ENCODE peak calls at places on chromosomes 11 and 22, in five cellular contexts. B is B cell, U is neural progenitor cell, D is fibroblast of pulmonary artery, K is MCF 10A. E is an unnamed sample.

GRCh38 chr22:41555325-41555724 is 5.5 kb upstream of the CSDC2 start:
- DNase-seq in U (no peak), B (no peak), D (peak), K (no peak), E (no peak)

GRCh38 chr11:126456783-126457542 is 101.5 kb downstream of the ST3GAL4 start:
- DNase-seq in U (no peak), K (no peak), B (no peak), D (no peak), E (no peak)

GRCh38 chr11:127639916-127640315 is 639.3 kb upstream of the KIRREL3 start:
- DNase-seq in B (no peak), K (peak), D (no peak), U (no peak), E (no peak)

GRCh38 chr11:119615003-119615878 is 113.8 kb downstream of the NECTIN1 start:
- DNase-seq in B (no peak), U (no peak), D (peak), K (peak), E (no peak)

GRCh38 chr11:128726464-128727139 is 32.7 kb downstream of the FLI1 start:
- DNase-seq in D (no peak), B (peak), K (no peak), U (no peak), E (no peak)

GRCh38 chr22:49230194-49230577 is 597.5 kb downstream of the BRD1 start:
- DNase-seq in U (peak), D (no peak), B (no peak), K (no peak), E (peak)

GRCh38 chr11:127345819-127346459 is 345.4 kb upstream of the KIRREL3 start:
- DNase-seq in D (peak), B (peak), K (peak), U (peak), E (no peak)

GRCh38 chr11:12618743-12619540 is 55.3 kb upstream of the TEAD1 start:
- DNase-seq in K (no peak), B (no peak), D (peak), U (no peak), E (no peak)

GRCh38 chr11:130155106-130155505 is 4.5 kb upstream of the ST14 start:
- DNase-seq in D (no peak), B (no peak), U (no peak), K (no peak), E (no peak)

GRCh38 chr11:17547051-17547577 is at the start of gene OTOG:
- DNase-seq in D (no peak), B (no peak), U (peak), K (peak), E (no peak)

GRCh38 chr22:47307326-47307725 is 544.9 kb downstream of the TBC1D22A start:
- DNase-seq in U (no peak), D (peak), K (peak), B (no peak), E (peak)

GRCh38 chr11:10540546-10540914 is 457 bp downstream of the RNF141 start:
- DNase-seq in D (peak), K (no peak), U (peak), B (no peak), E (no peak)

GRCh38 chr11:64499261-64500004 is 91.6 kb upstream of the SLC22A12 start:
- DNase-seq in D (no peak), U (no peak), B (no peak), K (no peak), E (no peak)

GRCh38 chr11:69086152-69086551 is 37.4 kb downstream of the TPCN2 start:
- DNase-seq in B (no peak), D (no peak), K (no peak), U (peak), E (no peak)
- TF ChIP-seq CTCF in B (no peak), D (peak), K (no peak), U (no peak), E (no peak)

GRCh38 chr11:102806296-102806695 is 8.3 kb upstream of the MMP1 start:
- DNase-seq in K (no peak), U (no peak), B (no peak), D (peak), E (no peak)

GRCh38 chr11:102810943-102811528 is 13.1 kb upstream of the MMP1 start:
- DNase-seq in B (no peak), U (peak), D (peak), K (peak), E (no peak)

GRCh38 chr11:102812188-102812587 is 14.2 kb upstream of the MMP1 start:
- DNase-seq in K (no peak), D (no peak), U (no peak), B (no peak), E (no peak)

GRCh38 chr11:102813484-102813883 is 15.5 kb upstream of the MMP1 start:
- DNase-seq in D (no peak), K (peak), B (no peak), U (no peak), E (no peak)

DNA sequence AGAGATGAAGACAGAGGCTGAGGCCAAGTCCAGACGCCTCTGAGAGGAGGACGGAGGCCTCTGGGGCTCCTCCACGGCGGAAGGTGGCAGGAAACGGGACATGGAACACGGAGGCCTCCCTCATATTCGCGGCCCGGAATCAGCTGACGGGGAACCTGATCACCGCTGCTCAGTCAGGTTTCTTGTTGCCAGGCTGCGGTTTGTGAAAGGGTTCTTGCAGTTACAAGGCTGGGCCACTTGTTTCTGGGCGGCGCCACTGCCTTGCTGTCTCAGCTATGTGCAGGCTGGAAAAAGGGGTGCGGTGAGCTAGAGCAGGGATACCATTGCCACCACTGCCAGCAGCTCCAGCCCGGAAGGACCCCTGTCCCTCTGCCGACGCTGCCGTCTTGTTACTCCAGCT is 10.0 kb upstream of the MMP1 start:
- DNase-seq in K (peak), D (no peak), B (no peak), U (peak), E (no peak)
- TF ChIP-seq CTCF in K (peak), D (peak), B (no peak), U (peak), E (peak)

GRCh38 chr11:67483498-67483798 is 622 bp downstream of the AIP start:
- DNase-seq in K (no peak), U (no peak), B (no peak), D (no peak), E (no peak)

GRCh38 chr11:67483901-67484665 is 1.3 kb downstream of the AIP start:
- DNase-seq in D (no peak), U (no peak), B (peak), K (no peak), E (no peak)

GRCh38 chr11:67484847-67485311 is 2.1 kb downstream of the AIP start:
- DNase-seq in D (no peak), K (no peak), U (no peak), B (peak), E (no peak)

GRCh38 chr11:67482275-67482735 is 521 bp upstream of the AIP start:
- DNase-seq in B (peak), U (no peak), K (no peak), D (no peak), E (no peak)

GRCh38 chr11:67482736-67483497 is at the start of gene AIP:
- DNase-seq in K (peak), B (peak), D (peak), U (peak), E (peak)
- TF ChIP-seq CTCF in K (peak), B (no peak), D (no peak), U (no peak), E (peak)

DNA sequence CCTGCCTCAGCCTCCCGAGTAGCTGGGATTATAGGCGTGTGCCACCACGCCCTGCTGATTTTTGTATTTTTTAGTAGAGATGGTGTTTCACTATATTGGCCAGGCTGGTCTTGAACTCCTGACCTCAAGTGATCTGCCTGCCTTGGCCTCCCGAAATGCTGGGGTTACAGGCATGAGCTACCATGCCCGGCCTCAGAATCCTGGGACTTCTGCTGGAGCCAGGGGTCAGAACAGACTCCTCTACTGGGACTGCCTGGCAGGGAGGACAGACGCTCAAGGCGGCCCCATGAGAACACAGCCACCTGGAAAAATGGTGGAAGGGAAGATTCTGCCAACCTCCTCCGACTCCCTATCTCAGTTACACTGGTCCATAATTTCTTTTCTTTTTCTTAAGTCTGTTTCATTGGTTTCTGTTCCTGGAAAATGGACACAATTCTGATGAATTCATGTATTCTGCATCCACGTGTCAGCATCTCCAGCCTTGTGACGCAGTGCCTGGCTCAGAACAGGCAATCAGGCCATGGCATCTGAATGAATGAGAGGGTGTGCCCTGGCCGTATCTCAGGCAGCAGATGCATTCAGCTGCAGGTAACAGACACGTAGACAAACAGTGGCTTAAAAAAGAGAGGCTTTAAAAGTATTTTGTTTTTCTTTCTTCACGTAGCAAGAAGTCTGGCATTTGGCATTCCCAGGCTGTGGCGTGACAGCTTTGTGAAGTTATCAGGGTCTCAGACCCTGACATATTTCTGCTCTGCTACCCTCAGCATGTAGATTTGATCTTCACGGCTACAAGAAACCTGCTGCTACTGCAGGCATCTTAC is 4.8 kb downstream of the SMIM38 start:
- DNase-seq in K (no peak), B (no peak), U (no peak), D (no peak), E (no peak)
- TF ChIP-seq CTCF in K (no peak), B (no peak), U (no peak), D (no peak), E (no peak)

GRCh38 chr11:106224172-106224571 is 146.7 kb downstream of the AASDHPPT start:
- DNase-seq in K (no peak), U (no peak), B (no peak), D (no peak), E (no peak)
- TF ChIP-seq CTCF in K (no peak), U (peak), B (no peak), D (no peak), E (no peak)

DNA sequence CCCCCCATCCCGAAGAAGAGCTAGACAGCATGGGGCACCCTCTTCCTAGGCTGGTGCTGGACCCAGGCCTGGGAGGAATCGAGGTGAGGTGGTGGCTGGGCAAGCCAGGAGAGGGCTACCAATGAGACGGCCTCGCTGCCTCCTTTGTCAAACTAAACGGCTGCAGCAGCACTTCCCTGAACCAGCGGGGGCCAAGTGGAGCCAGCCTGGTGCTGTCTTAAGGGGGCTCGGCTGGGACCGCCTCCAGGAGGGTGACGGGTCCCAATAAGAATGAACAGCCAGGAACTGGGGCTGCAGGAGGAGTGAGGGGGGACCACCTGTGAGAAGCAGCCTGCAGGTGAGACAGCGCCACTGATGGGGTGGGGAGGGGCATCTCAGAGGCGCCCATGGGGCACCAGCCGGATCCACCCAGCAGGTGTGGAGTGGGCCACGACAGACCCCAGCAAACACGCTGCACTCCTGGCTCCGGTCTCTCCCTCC is 17.1 kb downstream of the IFT27 start:
- DNase-seq in D (no peak), B (no peak), U (no peak), K (no peak), E (peak)
- TF ChIP-seq CTCF in D (no peak), B (no peak), U (no peak), K (no peak), E (no peak)

GRCh38 chr11:65572356-65573043 is at the start of gene FAM89B:
- DNase-seq in K (peak), D (peak), B (peak), U (peak), E (peak)

GRCh38 chr11:65571420-65571819 is 918 bp upstream of the FAM89B start:
- DNase-seq in K (no peak), D (no peak), B (no peak), U (no peak), E (no peak)

GRCh38 chr11:65569973-65570918 is at the start of gene ZNRD2:
- DNase-seq in K (peak), B (peak), U (peak), D (peak), E (peak)

GRCh38 chr11:65573391-65574146 is 1.2 kb downstream of the FAM89B start:
- DNase-seq in D (no peak), U (no peak), B (no peak), K (no peak), E (peak)

DNA sequence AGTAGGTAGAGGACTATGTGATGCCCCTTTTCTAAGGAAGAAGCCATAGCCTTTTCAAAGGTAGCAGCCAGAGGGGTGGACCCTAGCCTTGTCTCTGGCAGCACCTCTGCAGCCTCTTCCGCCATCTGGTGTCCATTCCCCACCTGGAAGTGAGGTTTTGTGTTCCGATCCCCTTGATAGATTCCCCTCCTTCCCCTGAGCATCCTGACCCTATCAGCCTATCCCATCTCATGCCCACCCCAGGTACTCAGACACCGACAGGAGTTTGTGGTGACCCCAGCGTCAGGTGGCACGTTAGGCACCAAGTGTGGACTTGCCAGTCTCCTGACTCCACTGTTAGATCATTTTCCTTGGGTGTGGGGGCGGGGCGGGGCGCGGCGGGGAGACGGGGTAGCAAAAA is 398 bp upstream of the FAM89B start:
- DNase-seq in U (peak), B (no peak), D (peak), K (peak), E (no peak)
- TF ChIP-seq CTCF in U (peak), B (no peak), D (peak), K (peak), E (peak)

GRCh38 chr11:108571001-108571400 is 22.6 kb downstream of the EXPH5 start:
- DNase-seq in U (no peak), B (no peak), D (no peak), K (peak), E (peak)

GRCh38 chr11:108562746-108563581 is 30.6 kb downstream of the EXPH5 start:
- DNase-seq in K (peak), D (no peak), B (no peak), U (peak), E (peak)

GRCh38 chr11:108565653-108566052 is 27.9 kb downstream of the EXPH5 start:
- DNase-seq in B (no peak), K (no peak), U (no peak), D (no peak), E (no peak)

GRCh38 chr11:108569896-108570295 is 23.7 kb downstream of the EXPH5 start:
- DNase-seq in K (no peak), D (no peak), U (no peak), B (no peak), E (peak)

GRCh38 chr11:108568183-108568858 is 25.2 kb downstream of the EXPH5 start:
- DNase-seq in K (no peak), D (no peak), B (no peak), U (no peak), E (peak)
- TF ChIP-seq CTCF in K (no peak), D (no peak), B (no peak), U (no peak), E (no peak)

GRCh38 chr22:43953988-43954771 is 1.1 kb upstream of the SAMM50 start:
- DNase-seq in K (no peak), B (peak), U (no peak), D (no peak), E (no peak)
- TF ChIP-seq CTCF in K (no peak), B (no peak), U (no peak), D (no peak), E (no peak)

E was measured in osteocyte.